ENCODE peak calls at places on chromosomes 4 and X, in four cellular contexts. F is astrocyte, M is fibroblast of lung, P is BJ. Q is an unnamed sample. For H3K27me3, the result is how much of the 10 kb centered on the place peaks cover.

GRCh38 chr4:110484767-110485166 is 8.8 kb downstream of the ENPEP start:
- DNase-seq in F (peak), M (peak), P (peak), Q (peak)

GRCh38 chr4:169309326-169309967 is 38.7 kb upstream of the SH3RF1 start:
- DNase-seq in F (no peak), M (no peak), P (no peak), Q (no peak)

GRCh38 chr4:36056128-36056527 is 188.2 kb downstream of the ARAP2 start:
- DNase-seq in F (no peak), M (no peak), P (no peak), Q (no peak)

GRCh38 chr4:10159671-10160070 is 43.1 kb upstream of the WDR1 start:
- DNase-seq in F (no peak), M (no peak), P (no peak), Q (peak)

GRCh38 chr4:138864961-138865720 is 150.4 kb upstream of the NOCT start:
- DNase-seq in F (no peak), M (no peak), P (no peak), Q (no peak)

GRCh38 chr4:186472948-186473347 is 82.4 kb downstream of the MTNR1A start:
- DNase-seq in F (peak), M (peak), P (peak), Q (peak)

GRCh38 chrX:11010476-11010875 is 100.7 kb upstream of the HCCS start:
- DNase-seq in F (peak), M (peak), P (no peak), Q (peak)

GRCh38 chrX:26649534-26649933 is 433.6 kb downstream of the MAGEB5 start:
- DNase-seq in F (no peak), M (no peak), P (no peak), Q (peak)

GRCh38 chrX:15269120-15269519 is 763 bp downstream of the ASB9 start:
- DNase-seq in F (no peak), M (no peak), P (no peak), Q (peak)

GRCh38 chr4:88672987-88673386 is 24.6 kb downstream of the NAP1L5 start:
- DNase-seq in F (no peak), M (peak), P (no peak), Q (peak)

GRCh38 chr4:2797545-2798305 is 4.8 kb downstream of the SH3BP2 start:
- DNase-seq in F (no peak), M (no peak), P (no peak), Q (no peak)

GRCh38 chrX:55007633-55008032 is 7.5 kb downstream of the APEX2 start:
- DNase-seq in F (peak), M (peak), P (no peak), Q (peak)

GRCh38 chr4:155799794-155800123 is 40.9 kb downstream of the GUCY1B1 start:
- DNase-seq in F (no peak), M (no peak), P (no peak), Q (no peak)

GRCh38 chrX:107629533-107629909 is 1.2 kb downstream of the PRPS1 start:
- DNase-seq in F (peak), M (peak), P (no peak), Q (peak)

GRCh38 chr4:151651496-151651895 is 109.3 kb downstream of the GATB start:
- DNase-seq in F (no peak), M (no peak), P (no peak), Q (no peak)

GRCh38 chr4:73109493-73109892 is 40.0 kb upstream of the COX18 start:
- DNase-seq in F (no peak), M (no peak), P (no peak), Q (no peak)

GRCh38 chrX:86171366-86171765 is 23.1 kb downstream of the DACH2 start:
- DNase-seq in F (no peak), M (no peak), P (no peak), Q (peak)

GRCh38 chr4:168723569-168723968 is 226.7 kb downstream of the PALLD start:
- DNase-seq in F (peak), M (peak), P (no peak), Q (no peak)

GRCh38 chr4:169147217-169147616 is 123.5 kb downstream of the SH3RF1 start:
- DNase-seq in F (peak), M (peak), P (no peak), Q (peak)

GRCh38 chrX:24229400-24229879 is 79.9 kb downstream of the ZFX start:
- DNase-seq in F (no peak), M (no peak), P (no peak), Q (no peak)

GRCh38 chrX:33974676-33975075 is 157.4 kb downstream of the FAM47A start:
- DNase-seq in F (no peak), M (no peak), P (no peak), Q (no peak)

GRCh38 chrX:12987900-12988594 is 13.1 kb downstream of the TMSB4X start:
- DNase-seq in F (no peak), M (no peak), P (no peak), Q (no peak)

GRCh38 chrX:121336831-121337421 is 289.5 kb downstream of the GLUD2 start:
- DNase-seq in F (no peak), M (no peak), P (no peak), Q (peak)

GRCh38 chr4:11589676-11590075 is 161.0 kb upstream of the HS3ST1 start:
- DNase-seq in F (peak), M (peak), P (no peak), Q (peak)

GRCh38 chr4:118270492-118270891 is 82.3 kb downstream of the PRSS12 start:
- DNase-seq in F (peak), M (peak), P (no peak), Q (peak)

GRCh38 chrX:132956421-132957210 is 1.8 kb downstream of the HS6ST2 start:
- DNase-seq in F (no peak), M (no peak), P (no peak), Q (no peak)

GRCh38 chr4:86367577-86367976 is 7.7 kb upstream of the MAPK10 start:
- DNase-seq in F (no peak), M (no peak), P (no peak), Q (no peak)

DNA sequence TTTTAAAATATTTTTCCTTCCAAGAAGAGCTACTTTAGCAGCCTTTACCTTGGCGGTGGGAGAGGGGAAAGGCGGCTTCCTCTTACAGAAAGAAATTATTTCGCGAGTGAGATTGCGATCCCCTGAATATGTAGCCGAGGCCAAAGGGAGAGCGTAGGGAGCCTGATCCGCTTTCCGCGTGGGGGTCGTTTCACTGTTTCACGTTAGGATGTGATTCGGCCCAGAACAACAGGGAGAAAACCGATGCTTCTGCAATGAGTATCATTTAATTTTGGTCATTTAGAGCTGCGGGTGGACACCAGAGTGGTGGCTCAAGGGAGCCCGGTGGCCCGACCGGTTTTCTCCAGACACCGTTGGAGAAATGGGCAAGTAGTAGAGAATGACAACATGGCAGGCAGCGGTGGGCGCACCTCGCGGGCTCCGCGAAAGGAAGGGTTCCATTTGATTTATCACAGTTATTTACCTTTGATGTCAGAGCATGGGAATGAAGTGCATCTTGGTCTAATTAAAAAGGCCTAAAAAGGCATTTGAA is 1.8 kb upstream of the PCDH19 start:
- DNase-seq in F (no peak), M (no peak), P (no peak), Q (no peak)
- H3K27me3 ChIP-seq in F (under half), M (under half), P (under half), Q (under half)

GRCh38 chr4:66164869-66165268 is 494.6 kb upstream of the EPHA5 start:
- DNase-seq in F (no peak), M (no peak), P (no peak), Q (no peak)

DNA sequence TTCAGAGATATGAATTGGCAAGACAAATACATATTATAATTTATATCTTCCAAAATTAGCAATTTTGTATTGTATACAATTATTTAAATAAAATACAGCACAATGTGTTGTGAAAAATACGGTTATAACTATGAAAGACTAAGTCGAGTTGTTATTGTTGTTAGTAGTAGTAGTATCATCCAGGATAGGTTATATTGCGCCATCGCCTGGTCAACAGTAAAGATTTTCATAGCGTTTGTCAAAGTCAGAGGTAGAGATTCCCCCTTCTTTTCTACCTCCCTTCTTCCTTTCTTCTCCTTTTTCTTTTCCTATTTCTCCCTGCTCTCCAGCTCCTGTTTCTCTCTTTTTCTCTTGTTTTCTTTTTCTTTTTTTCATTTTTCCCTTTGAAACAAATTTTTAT is 499.1 kb upstream of the EPHA5 start:
- DNase-seq in F (peak), M (peak), P (no peak), Q (no peak)
- TF ChIP-seq CTCF in F (no peak), M (no peak), P (peak), Q (no peak)

GRCh38 chrX:113510586-113510985 is 670.0 kb upstream of the AMOT start:
- DNase-seq in F (no peak), M (peak), P (no peak), Q (no peak)
- H3K27me3 ChIP-seq in F (under half), M (under half), P (under half), Q (under half)

GRCh38 chr4:80466618-80467017 is 131.1 kb downstream of the CFAP299 start:
- DNase-seq in F (no peak), M (no peak), P (no peak), Q (no peak)

GRCh38 chr4:80475781-80476180 is 140.3 kb downstream of the CFAP299 start:
- DNase-seq in F (no peak), M (no peak), P (no peak), Q (no peak)

GRCh38 chr4:80475236-80475635 is 139.7 kb downstream of the CFAP299 start:
- DNase-seq in F (no peak), M (no peak), P (no peak), Q (no peak)

GRCh38 chr4:80471701-80472100 is 136.2 kb downstream of the CFAP299 start:
- DNase-seq in F (peak), M (peak), P (no peak), Q (peak)
- TF ChIP-seq CTCF in F (no peak), M (no peak), P (no peak), Q (no peak)